ENCODE peak calls at places on chromosomes 7 and 10, in ten cellular contexts. M is H1, N is GM12865, O is heart left ventricle, G is AG09309, X is gastrocnemius medialis, E is A549, H is adrenal gland, W is cardiac fibroblast, A is choroid plexus epithelial cell. K is an unnamed sample.

GRCh38 chr10:18240185-18240882 is 100.1 kb downstream of the CACNB2 start:
- DNase-seq in W (peak), A (peak), G (no peak), M (no peak), E (no peak), N (no peak), X (no peak), H (no peak), O (no peak), K (no peak)

GRCh38 chr7:126792501-126792900 is 460.2 kb downstream of the GRM8 start:
- DNase-seq in H (no peak), G (no peak), M (no peak), W (no peak), N (no peak), O (no peak), A (no peak), X (no peak), E (no peak), K (no peak)

GRCh38 chr10:67602268-67602950 is 93.6 kb downstream of the CTNNA3 start:
- DNase-seq in G (peak), N (no peak), W (peak), O (no peak), E (peak), H (no peak), M (no peak), X (no peak), A (peak), K (no peak)

GRCh38 chr10:13649844-13650520 is 63.2 kb downstream of the PRPF18 start:
- DNase-seq in A (no peak), M (no peak), W (no peak), H (no peak), G (no peak), O (no peak), E (no peak), X (no peak), N (peak), K (no peak)

GRCh38 chr7:79897166-79897565 is 237.5 kb upstream of the GNAI1 start:
- DNase-seq in H (no peak), G (no peak), N (no peak), M (no peak), X (no peak), E (no peak), A (no peak), W (no peak), O (no peak), K (no peak)

GRCh38 chr10:45063605-45064231 is 63.0 kb downstream of the ZNF22 start:
- DNase-seq in H (no peak), G (no peak), E (no peak), M (no peak), W (no peak), A (peak), O (no peak), N (no peak), X (no peak), K (no peak)

GRCh38 chr7:75716992-75717626 is 21.6 kb downstream of the HIP1 start:
- DNase-seq in O (no peak), H (no peak), N (no peak), G (peak), M (no peak), E (peak), A (peak), W (peak), X (no peak), K (no peak)

GRCh38 chr7:7181519-7182155 is 707 bp upstream of the C1GALT1 start:
- DNase-seq in X (peak), A (peak), M (no peak), W (peak), O (peak), E (peak), G (no peak), H (peak), N (peak), K (peak)

GRCh38 chr10:100930368-100930767 is 17.6 kb downstream of the SLF2 start:
- DNase-seq in H (no peak), O (no peak), X (peak), M (no peak), N (no peak), W (no peak), E (peak), G (no peak), A (peak), K (no peak)
- TF ChIP-seq CTCF in H (peak), O (no peak), X (peak), M (no peak), N (no peak), W (no peak), E (no peak), G (no peak), A (peak), K (no peak)

GRCh38 chr10:91220194-91220953 is at the start of gene PCGF5:
- DNase-seq in X (peak), M (peak), G (peak), A (peak), W (peak), O (peak), E (peak), N (peak), H (peak), K (peak)
- TF ChIP-seq CTCF in X (peak), M (peak), G (no peak), A (peak), W (no peak), O (peak), E (peak), N (peak), H (peak), K (no peak)

DNA sequence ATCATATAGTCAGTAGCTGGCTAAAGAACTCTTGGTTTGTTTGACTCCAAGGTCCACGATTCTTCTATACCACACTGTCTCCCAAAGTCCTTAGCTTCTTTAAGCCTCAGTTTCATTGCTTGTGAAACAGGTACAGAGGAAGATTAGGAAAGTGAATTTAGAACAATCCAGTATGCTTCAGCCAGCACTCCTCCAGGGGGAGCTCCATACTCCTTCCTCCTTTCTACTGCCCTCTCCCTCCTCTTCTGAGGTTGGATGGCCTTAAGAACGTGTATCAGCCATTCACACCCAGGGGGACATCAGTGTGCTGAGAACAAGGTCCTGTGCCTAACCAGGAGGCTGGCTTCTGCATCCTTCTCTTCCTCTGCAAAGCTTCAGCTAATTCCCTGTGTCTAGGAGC is 54.8 kb upstream of the CALD1 start:
- DNase-seq in A (peak), W (peak), X (no peak), N (peak), M (peak), H (no peak), G (no peak), O (no peak), E (peak), K (no peak)
- TF ChIP-seq CTCF in A (peak), W (peak), X (no peak), N (peak), M (peak), H (no peak), G (peak), O (no peak), E (peak), K (no peak)

GRCh38 chr7:106615808-106616691 is 44.9 kb downstream of the CCDC71L start:
- DNase-seq in G (no peak), H (no peak), E (no peak), O (no peak), N (no peak), X (no peak), M (no peak), A (no peak), W (no peak), K (no peak)

GRCh38 chr7:106613861-106614560 is 46.9 kb downstream of the CCDC71L start:
- DNase-seq in A (peak), H (no peak), X (no peak), O (no peak), W (peak), N (no peak), E (no peak), M (no peak), G (peak), K (no peak)

GRCh38 chr7:106616692-106617052 is 44.3 kb downstream of the CCDC71L start:
- DNase-seq in X (no peak), W (no peak), E (no peak), O (no peak), N (no peak), G (no peak), H (no peak), M (no peak), A (no peak), K (no peak)

GRCh38 chr7:106613279-106613678 is 47.7 kb downstream of the CCDC71L start:
- DNase-seq in H (no peak), G (no peak), O (no peak), W (no peak), A (no peak), E (no peak), X (no peak), M (no peak), N (no peak), K (no peak)

DNA sequence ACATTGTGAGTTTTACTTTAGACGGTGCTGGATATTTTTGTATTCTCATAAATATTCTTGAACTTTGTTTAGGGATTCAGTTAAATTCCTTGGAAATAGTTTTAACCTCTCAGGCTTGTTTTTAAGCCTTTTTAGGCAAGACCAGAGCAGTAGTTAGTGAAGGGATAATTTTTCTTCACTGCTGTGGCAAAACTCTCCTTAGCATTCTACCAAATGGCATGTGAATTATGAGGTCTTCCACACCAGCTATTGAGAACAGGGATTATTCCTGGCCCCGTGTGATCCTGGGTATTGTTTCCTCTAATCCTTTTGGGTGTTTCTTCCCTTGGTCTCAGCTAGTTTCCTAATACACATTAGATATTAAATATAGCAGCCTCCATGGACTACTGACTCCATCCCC is 46.2 kb downstream of the CCDC71L start:
- DNase-seq in X (no peak), N (no peak), H (no peak), E (no peak), O (no peak), G (no peak), W (no peak), A (no peak), M (no peak), K (no peak)
- TF ChIP-seq CTCF in X (no peak), N (no peak), H (no peak), E (no peak), O (no peak), G (no peak), W (no peak), A (no peak), M (no peak), K (no peak)

GRCh38 chr7:117993377-117994003 is 120.2 kb upstream of the CTTNBP2 start:
- DNase-seq in O (no peak), W (peak), M (peak), A (peak), E (peak), X (no peak), G (no peak), N (peak), H (no peak), K (no peak)
- TF ChIP-seq CTCF in O (peak), W (peak), M (peak), A (peak), E (peak), X (no peak), G (no peak), N (peak), H (peak), K (no peak)

DNA sequence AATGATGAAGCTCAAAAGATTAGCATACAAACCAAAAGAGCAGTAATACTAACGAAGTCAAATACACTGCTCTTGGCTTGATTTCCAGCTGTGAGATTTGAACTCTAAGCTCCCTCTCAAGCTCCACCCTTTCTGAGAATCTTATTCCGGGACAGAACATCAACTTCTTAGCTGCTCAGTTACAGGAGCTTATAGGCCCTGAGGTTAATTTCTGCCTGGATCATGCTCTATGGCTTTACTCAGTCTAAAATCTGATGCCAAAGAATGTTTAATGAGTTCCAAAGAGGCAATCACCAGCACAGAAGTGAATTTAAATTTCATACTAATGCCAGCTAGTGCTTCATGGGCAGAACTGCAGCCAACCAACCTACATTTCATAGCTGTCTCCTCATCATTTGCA is 707.2 kb downstream of the MAGI2 start:
- DNase-seq in A (no peak), N (no peak), M (no peak), W (no peak), O (no peak), E (no peak), G (no peak), X (no peak), H (no peak), K (no peak)
- TF ChIP-seq CTCF in A (no peak), N (no peak), M (no peak), W (no peak), O (no peak), E (no peak), G (no peak), X (no peak), H (no peak), K (no peak)

GRCh38 chr7:1934017-1934416 is 263.9 kb downstream of the ELFN1 start:
- DNase-seq in W (no peak), A (no peak), N (no peak), M (no peak), H (no peak), E (no peak), O (no peak), X (no peak), G (no peak), K (no peak)
- TF ChIP-seq CTCF in W (no peak), A (no peak), N (no peak), M (no peak), H (no peak), E (no peak), O (no peak), X (no peak), G (no peak), K (no peak)